ENCODE peak calls at places on chromosomes 3 and 15, in nine cellular contexts. One of them, this sample, is unnamed.

GRCh38 chr3:99515-99914 is 97.0 kb upstream of the CHL1 start:
- DNase-seq in tibial nerve: no peak
- DNase-seq in mesothelial cell of epicardium: no peak
- DNase-seq in cardiac muscle cell: no peak
- DNase-seq in AG04449: no peak
- DNase-seq in Calu3: no peak
- DNase-seq in MCF 10A: no peak
- DNase-seq in ovary: no peak
- DNase-seq in endothelial cell: no peak
- DNase-seq in this sample: no peak

GRCh38 chr3:67692621-67693020 is 38.2 kb upstream of the SUCLG2 start:
- DNase-seq in cardiac muscle cell: peak
- DNase-seq in endothelial cell: no peak
- DNase-seq in mesothelial cell of epicardium: no peak
- DNase-seq in Calu3: no peak
- DNase-seq in tibial nerve: no peak
- DNase-seq in MCF 10A: no peak
- DNase-seq in AG04449: no peak
- DNase-seq in ovary: no peak
- DNase-seq in this sample: no peak

GRCh38 chr15:101427606-101428487 is 61.7 kb downstream of the PCSK6 start:
- DNase-seq in AG04449: no peak
- DNase-seq in endothelial cell: no peak
- DNase-seq in ovary: no peak
- DNase-seq in mesothelial cell of epicardium: no peak
- DNase-seq in MCF 10A: no peak
- DNase-seq in cardiac muscle cell: no peak
- DNase-seq in Calu3: no peak
- DNase-seq in tibial nerve: no peak
- DNase-seq in this sample: no peak

GRCh38 chr3:173737167-173737808 is 339.7 kb downstream of the NLGN1 start:
- DNase-seq in mesothelial cell of epicardium: no peak
- DNase-seq in endothelial cell: no peak
- DNase-seq in ovary: no peak
- DNase-seq in tibial nerve: no peak
- DNase-seq in Calu3: no peak
- DNase-seq in MCF 10A: peak
- DNase-seq in AG04449: no peak
- DNase-seq in cardiac muscle cell: no peak
- DNase-seq in this sample: no peak

GRCh38 chr3:129893616-129894070 is at the start of gene TMCC1:
- DNase-seq in endothelial cell: peak
- DNase-seq in tibial nerve: peak
- DNase-seq in AG04449: no peak
- DNase-seq in cardiac muscle cell: peak
- DNase-seq in Calu3: peak
- DNase-seq in ovary: peak
- DNase-seq in mesothelial cell of epicardium: peak
- DNase-seq in MCF 10A: peak
- DNase-seq in this sample: peak

GRCh38 chr3:9067352-9067975 is 104.2 kb upstream of the RAD18 start:
- DNase-seq in ovary: peak
- DNase-seq in tibial nerve: peak
- DNase-seq in Calu3: peak
- DNase-seq in AG04449: peak
- DNase-seq in mesothelial cell of epicardium: no peak
- DNase-seq in endothelial cell: peak
- DNase-seq in cardiac muscle cell: peak
- DNase-seq in MCF 10A: peak
- DNase-seq in this sample: no peak

GRCh38 chr15:70505971-70506887 is 257.1 kb downstream of the UACA start:
- DNase-seq in MCF 10A: no peak
- DNase-seq in tibial nerve: no peak
- DNase-seq in ovary: no peak
- DNase-seq in endothelial cell: no peak
- DNase-seq in AG04449: no peak
- DNase-seq in mesothelial cell of epicardium: no peak
- DNase-seq in Calu3: no peak
- DNase-seq in cardiac muscle cell: no peak
- DNase-seq in this sample: no peak

GRCh38 chr3:159828542-159828943 is 160.1 kb upstream of the IL12A start:
- DNase-seq in Calu3: no peak
- DNase-seq in mesothelial cell of epicardium: no peak
- DNase-seq in ovary: no peak
- DNase-seq in AG04449: no peak
- DNase-seq in tibial nerve: no peak
- DNase-seq in cardiac muscle cell: peak
- DNase-seq in MCF 10A: peak
- DNase-seq in endothelial cell: no peak
- DNase-seq in this sample: no peak

GRCh38 chr3:13280122-13280790 is 139.9 kb downstream of the NUP210 start:
- DNase-seq in Calu3: no peak
- DNase-seq in cardiac muscle cell: no peak
- DNase-seq in AG04449: no peak
- DNase-seq in endothelial cell: no peak
- DNase-seq in mesothelial cell of epicardium: no peak
- DNase-seq in MCF 10A: no peak
- DNase-seq in tibial nerve: no peak
- DNase-seq in ovary: no peak
- DNase-seq in this sample: no peak

GRCh38 chr3:38002291-38002876 is 11.8 kb downstream of the VILL start:
- DNase-seq in tibial nerve: no peak
- DNase-seq in AG04449: no peak
- DNase-seq in cardiac muscle cell: no peak
- DNase-seq in endothelial cell: no peak
- DNase-seq in mesothelial cell of epicardium: no peak
- DNase-seq in ovary: no peak
- DNase-seq in Calu3: no peak
- DNase-seq in MCF 10A: no peak
- DNase-seq in this sample: no peak

GRCh38 chr3:156873906-156874305 is 47.8 kb downstream of the LEKR1 start:
- DNase-seq in cardiac muscle cell: no peak
- DNase-seq in tibial nerve: no peak
- DNase-seq in MCF 10A: no peak
- DNase-seq in Calu3: no peak
- DNase-seq in AG04449: no peak
- DNase-seq in mesothelial cell of epicardium: no peak
- DNase-seq in ovary: no peak
- DNase-seq in endothelial cell: no peak
- DNase-seq in this sample: no peak

GRCh38 chr3:113274959-113275556 is 63.7 kb downstream of the BOC start:
- DNase-seq in AG04449: no peak
- DNase-seq in cardiac muscle cell: no peak
- DNase-seq in endothelial cell: no peak
- DNase-seq in mesothelial cell of epicardium: no peak
- DNase-seq in tibial nerve: no peak
- DNase-seq in MCF 10A: no peak
- DNase-seq in Calu3: no peak
- DNase-seq in ovary: peak
- DNase-seq in this sample: no peak

GRCh38 chr3:17539436-17539835 is 203.0 kb downstream of the TBC1D5 start:
- DNase-seq in cardiac muscle cell: no peak
- DNase-seq in AG04449: no peak
- DNase-seq in ovary: no peak
- DNase-seq in MCF 10A: no peak
- DNase-seq in endothelial cell: no peak
- DNase-seq in mesothelial cell of epicardium: no peak
- DNase-seq in tibial nerve: no peak
- DNase-seq in Calu3: no peak
- DNase-seq in this sample: no peak

GRCh38 chr3:38067508-38068233 is 28.7 kb downstream of the DLEC1 start:
- DNase-seq in mesothelial cell of epicardium: no peak
- DNase-seq in endothelial cell: no peak
- DNase-seq in MCF 10A: peak
- DNase-seq in tibial nerve: no peak
- DNase-seq in AG04449: no peak
- DNase-seq in Calu3: no peak
- DNase-seq in ovary: no peak
- DNase-seq in cardiac muscle cell: peak
- DNase-seq in this sample: no peak

GRCh38 chr15:62895905-62896316 is 146.6 kb upstream of the TPM1 start:
- DNase-seq in mesothelial cell of epicardium: no peak
- DNase-seq in AG04449: peak
- DNase-seq in MCF 10A: peak
- DNase-seq in cardiac muscle cell: peak
- DNase-seq in Calu3: peak
- DNase-seq in ovary: no peak
- DNase-seq in tibial nerve: no peak
- DNase-seq in endothelial cell: no peak
- DNase-seq in this sample: no peak

DNA sequence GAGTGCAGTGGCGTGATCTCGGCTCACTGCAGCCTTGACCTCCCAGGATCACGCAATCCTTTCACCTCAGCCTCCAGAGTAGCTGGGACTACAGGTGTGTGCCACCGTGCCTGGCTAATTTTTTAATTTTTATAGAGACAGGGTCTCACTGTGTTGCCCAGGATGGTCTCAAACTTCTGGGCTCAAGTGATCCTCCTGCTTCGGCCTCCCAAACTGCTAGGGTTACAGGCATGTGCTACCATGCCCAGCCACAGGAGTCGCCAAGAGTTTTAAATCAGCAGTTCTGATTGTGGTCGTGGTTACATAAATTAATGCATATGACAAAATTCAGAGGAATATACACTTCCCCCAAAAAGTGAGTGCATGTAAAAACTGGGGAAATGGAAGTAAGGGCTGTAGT is 33.0 kb downstream of the MEGF11 start:
- DNase-seq in cardiac muscle cell: no peak
- DNase-seq in mesothelial cell of epicardium: no peak
- DNase-seq in MCF 10A: no peak
- DNase-seq in AG04449: no peak
- DNase-seq in Calu3: no peak
- DNase-seq in ovary: no peak
- DNase-seq in endothelial cell: no peak
- DNase-seq in tibial nerve: no peak
- DNase-seq in this sample: no peak
- TF ChIP-seq CTCF in cardiac muscle cell: peak
- TF ChIP-seq CTCF in mesothelial cell of epicardium: no peak
- TF ChIP-seq CTCF in MCF 10A: no peak
- TF ChIP-seq CTCF in AG04449: no peak
- TF ChIP-seq CTCF in Calu3: no peak
- TF ChIP-seq CTCF in ovary: no peak
- TF ChIP-seq CTCF in endothelial cell: no peak
- TF ChIP-seq CTCF in tibial nerve: no peak
- TF ChIP-seq CTCF in this sample: no peak

DNA sequence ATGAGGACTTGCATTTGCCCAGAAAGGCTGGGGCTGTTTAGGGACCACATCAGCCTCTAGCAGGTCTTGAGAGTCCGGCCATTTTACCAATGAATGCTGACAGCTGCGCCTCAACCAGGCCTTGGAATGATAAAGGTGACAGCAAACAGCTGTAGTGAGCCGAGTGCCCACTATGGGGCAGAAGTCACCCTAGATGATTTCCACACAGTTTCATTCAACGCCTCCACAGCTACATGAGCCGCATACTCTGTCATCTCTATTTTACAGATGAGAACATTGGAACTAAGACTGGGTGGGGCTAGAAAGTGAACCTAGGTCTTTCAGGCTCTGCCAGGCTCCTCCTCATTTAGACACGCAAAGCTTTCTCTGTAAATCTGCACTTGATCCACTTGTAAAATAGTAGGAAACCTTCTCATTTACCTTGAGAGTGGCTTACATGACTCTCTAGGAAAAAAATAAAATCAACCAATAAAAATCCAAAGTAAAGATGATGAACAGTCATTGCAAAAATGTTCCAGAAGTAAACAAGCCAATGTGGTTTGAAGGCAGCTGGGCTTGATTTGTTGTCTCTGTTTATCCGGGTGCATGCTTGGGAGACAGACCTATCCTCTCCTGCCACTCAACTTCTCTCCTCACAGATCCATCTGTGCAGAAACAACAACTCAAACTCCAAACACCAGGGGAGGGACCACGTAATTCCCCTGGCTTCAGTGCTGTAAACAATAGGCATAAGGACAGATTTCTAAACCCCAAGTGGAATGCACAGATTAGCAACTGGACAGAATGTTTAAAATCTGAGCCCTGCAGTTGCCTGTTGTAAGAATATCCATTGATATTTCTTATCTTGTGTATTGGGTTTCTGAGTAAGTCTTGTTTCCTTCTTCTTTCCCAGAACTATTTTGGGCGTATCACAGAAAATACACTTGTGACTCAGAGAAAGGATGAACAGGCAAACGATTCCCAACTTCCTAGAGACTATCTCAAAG is 31.5 kb upstream of the LDHAL6B start:
- DNase-seq in tibial nerve: peak
- DNase-seq in mesothelial cell of epicardium: no peak
- DNase-seq in Calu3: peak
- DNase-seq in AG04449: no peak
- DNase-seq in cardiac muscle cell: peak
- DNase-seq in MCF 10A: peak
- DNase-seq in ovary: peak
- DNase-seq in endothelial cell: peak
- DNase-seq in this sample: no peak
- TF ChIP-seq CTCF in tibial nerve: peak
- TF ChIP-seq CTCF in mesothelial cell of epicardium: peak
- TF ChIP-seq CTCF in Calu3: peak
- TF ChIP-seq CTCF in AG04449: peak
- TF ChIP-seq CTCF in cardiac muscle cell: peak
- TF ChIP-seq CTCF in MCF 10A: peak
- TF ChIP-seq CTCF in ovary: no peak
- TF ChIP-seq CTCF in endothelial cell: peak
- TF ChIP-seq CTCF in this sample: peak

GRCh38 chr3:194269610-194270145 is 81.5 kb downstream of the CPN2 start:
- DNase-seq in cardiac muscle cell: peak
- DNase-seq in endothelial cell: no peak
- DNase-seq in AG04449: no peak
- DNase-seq in Calu3: peak
- DNase-seq in MCF 10A: no peak
- DNase-seq in tibial nerve: peak
- DNase-seq in mesothelial cell of epicardium: peak
- DNase-seq in ovary: peak
- DNase-seq in this sample: no peak
- TF ChIP-seq CTCF in cardiac muscle cell: peak
- TF ChIP-seq CTCF in endothelial cell: peak
- TF ChIP-seq CTCF in AG04449: no peak
- TF ChIP-seq CTCF in Calu3: peak
- TF ChIP-seq CTCF in MCF 10A: no peak
- TF ChIP-seq CTCF in tibial nerve: peak
- TF ChIP-seq CTCF in mesothelial cell of epicardium: no peak
- TF ChIP-seq CTCF in ovary: no peak
- TF ChIP-seq CTCF in this sample: peak

DNA sequence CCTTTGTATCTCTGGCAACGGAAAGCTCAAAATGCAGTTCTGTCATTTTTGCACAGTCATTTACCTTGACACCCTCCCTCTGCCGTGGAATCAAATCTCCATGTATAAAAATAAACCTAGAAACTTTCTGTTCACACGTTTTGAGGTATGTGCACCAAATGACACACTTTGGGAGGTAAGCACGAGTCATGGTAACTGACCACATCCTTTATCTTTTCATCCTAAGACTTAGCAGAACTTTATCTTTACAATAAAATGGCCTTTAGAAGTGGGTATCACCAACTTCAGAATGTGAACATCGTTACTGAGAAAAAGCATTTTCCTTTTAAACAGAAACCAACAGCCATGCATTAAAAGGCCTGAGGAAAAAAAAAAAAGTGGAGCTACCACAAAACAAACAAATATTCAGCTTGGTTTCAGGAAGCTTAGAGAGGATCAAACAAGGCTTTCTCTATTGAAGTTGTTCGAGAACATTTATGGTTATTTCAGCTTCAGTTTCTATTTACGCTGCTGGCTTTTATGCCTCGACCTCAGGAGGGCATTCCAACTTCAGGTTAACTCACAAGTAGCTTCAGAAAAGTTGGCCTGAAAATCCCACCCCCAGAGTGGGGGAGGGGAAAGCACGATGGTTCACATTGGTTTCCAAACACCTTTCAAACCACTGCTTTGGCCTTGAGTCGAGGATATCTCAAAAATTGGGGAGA is 171.1 kb upstream of the ICE2 start:
- DNase-seq in MCF 10A: no peak
- DNase-seq in cardiac muscle cell: no peak
- DNase-seq in Calu3: no peak
- DNase-seq in mesothelial cell of epicardium: no peak
- DNase-seq in AG04449: no peak
- DNase-seq in tibial nerve: no peak
- DNase-seq in endothelial cell: no peak
- DNase-seq in ovary: no peak
- DNase-seq in this sample: no peak
- TF ChIP-seq CTCF in MCF 10A: no peak
- TF ChIP-seq CTCF in cardiac muscle cell: no peak
- TF ChIP-seq CTCF in Calu3: no peak
- TF ChIP-seq CTCF in mesothelial cell of epicardium: no peak
- TF ChIP-seq CTCF in AG04449: no peak
- TF ChIP-seq CTCF in tibial nerve: no peak
- TF ChIP-seq CTCF in endothelial cell: no peak
- TF ChIP-seq CTCF in ovary: no peak
- TF ChIP-seq CTCF in this sample: no peak

This sample was measured in type B pancreatic cell.